ENCODE peak calls at places on chromosomes 13 and 19, in seven cellular contexts. F, S, G, N, R, W and E are unnamed samples.

GRCh38 chr19:58563034-58563573 is 4.7 kb upstream of the UBE2M start:
- DNase-seq in W (peak), R (no peak), S (peak), N (no peak), F (no peak), G (no peak), E (no peak)

GRCh38 chr19:12777217-12778019 is 2.1 kb upstream of the HOOK2 start:
- DNase-seq in R (peak), W (peak), S (peak), N (peak), G (peak), F (peak), E (no peak)

GRCh38 chr13:42747399-42747873 is 33.9 kb upstream of the FAM216B start:
- DNase-seq in F (no peak), N (peak), W (no peak), S (no peak), R (peak), G (no peak), E (no peak)

GRCh38 chr13:83819611-83820010 is 62.7 kb downstream of the SLITRK1 start:
- DNase-seq in R (peak), N (no peak), F (no peak), G (no peak), W (no peak), S (no peak), E (no peak)

GRCh38 chr19:49718511-49718910 is 27.6 kb downstream of the CPT1C start:
- DNase-seq in N (peak), R (peak), S (no peak), F (no peak), G (no peak), W (no peak), E (no peak)

GRCh38 chr19:1018932-1019615 is 1.8 kb downstream of the TMEM259 start:
- DNase-seq in N (no peak), W (no peak), S (no peak), R (no peak), G (no peak), F (no peak), E (no peak)

GRCh38 chr19:18620311-18620710 is 7.6 kb downstream of the TMEM59L start:
- DNase-seq in W (no peak), F (no peak), S (no peak), N (no peak), G (no peak), R (no peak), E (no peak)

GRCh38 chr19:40423227-40423566 is 2.6 kb downstream of the SERTAD1 start:
- DNase-seq in R (no peak), W (peak), G (no peak), F (no peak), S (no peak), N (no peak), E (no peak)

GRCh38 chr19:14536926-14537692 is 7.7 kb downstream of the TECR start:
- DNase-seq in N (peak), W (peak), F (peak), R (no peak), S (peak), G (peak), E (no peak)
- H3K4me3 ChIP-seq in N (no peak), W (peak), F (no peak), R (no peak), S (peak), G (no peak), E (no peak)

DNA sequence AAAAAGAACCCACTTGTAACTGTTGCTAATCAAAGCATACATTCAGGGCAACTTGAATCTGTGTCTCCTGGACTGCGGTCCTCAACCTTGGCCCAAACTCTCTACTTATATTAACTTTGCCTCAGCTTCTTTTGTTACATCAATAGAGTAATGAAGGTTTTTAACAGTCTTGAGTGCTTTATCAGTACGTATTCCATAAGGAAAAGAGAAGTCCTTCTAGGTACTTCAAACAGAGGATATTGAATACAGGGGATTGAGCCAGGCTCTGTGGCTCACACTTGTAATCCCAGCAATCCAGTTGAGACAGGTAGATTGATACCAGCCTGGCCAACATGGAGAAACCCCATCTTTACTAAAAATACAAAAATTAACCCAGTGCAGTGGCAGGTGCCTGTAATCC is 1.2 kb upstream of the EPS15L1 start:
- DNase-seq in N (no peak), G (no peak), R (no peak), S (no peak), W (no peak), F (no peak), E (no peak)
- H3K4me3 ChIP-seq in N (no peak), G (no peak), R (no peak), S (no peak), W (no peak), F (no peak), E (no peak)

GRCh38 chr19:2053601-2054389 is 2.8 kb upstream of the MKNK2 start:
- DNase-seq in F (peak), R (peak), G (no peak), S (no peak), W (no peak), N (no peak), E (no peak)
- H3K4me3 ChIP-seq in F (no peak), R (no peak), G (no peak), S (no peak), W (no peak), N (no peak), E (no peak)

GRCh38 chr19:11137542-11138384 is 17.8 kb downstream of the SPC24 start:
- DNase-seq in R (peak), G (peak), N (peak), F (peak), W (peak), S (peak), E (peak)
- H3K4me3 ChIP-seq in R (peak), G (no peak), N (peak), F (peak), W (peak), S (peak), E (peak)

GRCh38 chr13:94860981-94861407 is 148.6 kb upstream of the SOX21 start:
- DNase-seq in S (no peak), N (peak), R (peak), F (no peak), G (no peak), W (no peak), E (peak)
- H3K4me3 ChIP-seq in S (no peak), N (peak), R (peak), F (no peak), G (no peak), W (no peak), E (peak)